ENCODE peak calls at places on chromosomes 4 and X, in nine cellular contexts. A is CD8-positive, alpha-beta T cell; R is HCT116; V is pancreas; Y is upper lobe of right lung; S is tibial artery; J is adrenal gland; L is CD4-positive, CD25-positive, alpha-beta regulatory T cell; G is dorsolateral prefrontal cortex. T is an unnamed sample.

GRCh38 chr4:103018391-103019318 is 850 bp downstream of the SLC9B1 start:
- DNase-seq in S (no peak), J (peak), R (peak), A (no peak), Y (peak), G (no peak), V (peak), L (no peak), T (no peak)

GRCh38 chrX:447052-447451 is 60.3 kb upstream of the PPP2R3B start:
- DNase-seq in G (no peak), A (no peak), R (no peak), V (no peak), Y (peak), L (no peak), S (no peak), J (no peak), T (peak)

GRCh38 chr4:164359881-164360280 is 394.1 kb upstream of the SMIM31 start:
- DNase-seq in G (no peak), A (no peak), L (no peak), V (no peak), J (no peak), Y (no peak), R (no peak), S (no peak), T (no peak)

GRCh38 chr4:123433573-123433972 is 37.0 kb downstream of the SPRY1 start:
- DNase-seq in R (no peak), S (no peak), Y (no peak), J (no peak), V (no peak), G (no peak), A (no peak), L (no peak), T (no peak)

GRCh38 chr4:1403591-1404572 is 2.4 kb downstream of the NKX1-1 start:
- DNase-seq in Y (peak), L (no peak), G (no peak), A (no peak), J (no peak), S (no peak), R (no peak), V (no peak), T (peak)

GRCh38 chrX:136214551-136214950 is 36.6 kb downstream of the MAP7D3 start:
- DNase-seq in R (no peak), S (no peak), G (no peak), L (no peak), J (no peak), A (no peak), Y (no peak), V (no peak), T (no peak)

GRCh38 chr4:112358952-112359749 is 62.0 kb downstream of the ALPK1 start:
- DNase-seq in J (no peak), Y (no peak), L (no peak), V (no peak), R (no peak), A (no peak), G (no peak), S (no peak), T (no peak)

GRCh38 chrX:7828594-7828993 is 14.4 kb upstream of the VCX start:
- DNase-seq in R (no peak), Y (no peak), V (no peak), S (no peak), L (no peak), G (no peak), A (no peak), J (no peak), T (no peak)

GRCh38 chr4:130197946-130198345 is 1102.0 kb downstream of the C4orf33 start:
- DNase-seq in S (no peak), A (no peak), R (no peak), Y (no peak), V (no peak), J (no peak), G (no peak), L (no peak), T (no peak)

GRCh38 chrX:95703696-95704095 is 980.9 kb upstream of the DIAPH2 start:
- DNase-seq in J (no peak), S (no peak), A (no peak), G (no peak), V (no peak), L (no peak), R (no peak), Y (no peak), T (no peak)

GRCh38 chrX:103687073-103687695 is 685 bp upstream of the MORF4L2 start:
- DNase-seq in R (peak), G (peak), J (peak), V (peak), L (peak), A (peak), S (peak), Y (peak), T (peak)

GRCh38 chrX:107750263-107750662 is 25.3 kb downstream of the TSC22D3 start:
- DNase-seq in G (no peak), R (no peak), A (no peak), L (no peak), J (no peak), S (no peak), Y (no peak), V (no peak), T (no peak)

GRCh38 chrX:54825716-54826428 is 18.3 kb downstream of the MAGED2 start:
- DNase-seq in V (no peak), S (no peak), R (no peak), A (no peak), Y (no peak), G (no peak), L (no peak), J (no peak), T (no peak)

GRCh38 chrX:20221902-20222301 is 44.8 kb downstream of the RPS6KA3 start:
- DNase-seq in V (peak), J (no peak), R (no peak), A (no peak), Y (no peak), G (no peak), S (no peak), L (no peak), T (no peak)

GRCh38 chrX:133414399-133415275 is 652 bp downstream of the GPC4 start:
- DNase-seq in R (no peak), G (no peak), A (no peak), V (no peak), L (no peak), Y (peak), S (no peak), J (no peak), T (peak)

GRCh38 chr4:146329042-146329716 is 114.8 kb downstream of the REELD1 start:
- DNase-seq in A (no peak), V (no peak), R (no peak), G (no peak), L (no peak), J (no peak), S (no peak), Y (no peak), T (no peak)

GRCh38 chrX:119604778-119605177 is 1.4 kb downstream of the NKRF start:
- DNase-seq in V (no peak), L (no peak), J (no peak), Y (no peak), R (no peak), G (no peak), A (no peak), S (no peak), T (no peak)

GRCh38 chrX:40971736-40972135 is 113.5 kb upstream of the USP9X start:
- DNase-seq in L (no peak), Y (no peak), J (no peak), G (no peak), V (no peak), R (no peak), A (no peak), S (no peak), T (no peak)

GRCh38 chr4:111016416-111016815 is 393.5 kb upstream of the PITX2 start:
- DNase-seq in S (no peak), G (no peak), V (no peak), Y (no peak), A (no peak), L (no peak), J (no peak), R (no peak), T (no peak)

GRCh38 chr4:78020677-78021076 is 36.4 kb upstream of the FRAS1 start:
- DNase-seq in R (no peak), G (no peak), Y (no peak), J (no peak), S (no peak), V (no peak), A (no peak), L (no peak), T (no peak)

GRCh38 chr4:2352171-2352570 is 66.3 kb downstream of the ZFYVE28 start:
- DNase-seq in J (peak), A (no peak), G (peak), V (peak), L (no peak), R (no peak), Y (peak), S (peak), T (peak)

GRCh38 chr4:93409035-93409434 is 419.5 kb upstream of the ATOH1 start:
- DNase-seq in R (no peak), G (no peak), Y (no peak), J (no peak), L (no peak), V (no peak), S (no peak), A (no peak), T (no peak)

GRCh38 chr4:158782539-158783360 is 13.9 kb downstream of the FNIP2 start:
- DNase-seq in S (no peak), R (no peak), Y (no peak), J (no peak), G (no peak), L (no peak), A (no peak), V (no peak), T (no peak)
- H3K27ac ChIP-seq in S (peak), R (no peak), Y (no peak), J (no peak), G (no peak), L (no peak), A (no peak), V (peak), T (no peak)

GRCh38 chr4:61462451-61463326 is 262.6 kb downstream of the ADGRL3 start:
- DNase-seq in V (peak), S (no peak), G (no peak), R (no peak), A (no peak), L (no peak), J (peak), Y (no peak), T (no peak)
- H3K4me3 ChIP-seq in V (no peak), S (no peak), G (no peak), R (no peak), A (no peak), L (no peak), J (no peak), Y (no peak), T (no peak)

DNA sequence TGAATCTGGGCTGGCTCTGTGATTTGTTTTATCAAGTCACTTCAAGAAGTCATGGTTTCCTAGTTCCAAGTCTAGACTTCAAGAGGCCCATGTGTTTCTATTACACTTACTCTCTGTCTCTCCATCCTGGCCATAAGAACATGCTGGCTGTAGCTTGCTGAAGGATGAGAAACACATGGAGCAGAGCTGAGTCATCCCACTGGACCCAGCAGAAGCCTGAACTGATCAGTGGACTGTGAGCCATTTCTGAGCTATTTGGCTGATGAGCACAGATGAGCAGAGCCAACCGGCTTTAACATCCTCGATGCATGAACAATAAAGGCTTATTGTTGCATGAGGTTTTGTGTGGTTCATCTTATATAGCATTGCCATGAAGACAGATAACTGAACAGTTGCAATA is 290.6 kb upstream of the BOD1L1 start:
- DNase-seq in V (no peak), L (no peak), G (no peak), S (peak), J (peak), R (no peak), Y (no peak), A (no peak), T (no peak)
- H3K27ac ChIP-seq in V (no peak), L (no peak), G (no peak), S (no peak), J (no peak), R (no peak), Y (no peak), A (no peak), T (no peak)

GRCh38 chr4:13483142-13484044 is 747 bp downstream of the RAB28 start:
- DNase-seq in G (peak), S (peak), R (peak), J (peak), Y (no peak), L (peak), V (no peak), A (no peak), T (no peak)

GRCh38 chr4:13478707-13479106 is 5.4 kb downstream of the RAB28 start:
- DNase-seq in L (no peak), Y (no peak), S (no peak), A (no peak), J (no peak), G (no peak), V (no peak), R (no peak), T (no peak)

GRCh38 chr4:13484045-13484748 is at the start of gene RAB28:
- DNase-seq in J (peak), G (peak), L (peak), A (peak), V (peak), R (peak), Y (peak), S (peak), T (peak)

GRCh38 chr4:13484749-13485345 is 707 bp upstream of the RAB28 start:
- DNase-seq in A (no peak), G (no peak), J (no peak), V (no peak), Y (no peak), S (no peak), R (peak), L (peak), T (no peak)

GRCh38 chr4:13481569-13481968 is 2.6 kb downstream of the RAB28 start:
- DNase-seq in S (no peak), V (no peak), Y (no peak), G (no peak), R (no peak), J (no peak), L (no peak), A (no peak), T (no peak)
- H3K4me3 ChIP-seq in S (no peak), V (no peak), Y (no peak), G (no peak), R (no peak), J (no peak), L (no peak), A (no peak), T (no peak)

T was measured in lower lobe of right lung.